ENCODE peak calls at places on chromosome 20, in four cellular contexts. Y is K562, O is neural progenitor cell, S is HepG2. K is an unnamed sample.

GRCh38 chr20:62685781-62686555 is 22.7 kb upstream of the NTSR1 start:
- DNase-seq in Y (peak; percentile 54), O (peak; percentile 61), S (peak; percentile 24), K (no peak)

GRCh38 chr20:32674362-32674789 is 635 bp upstream of the C20orf203 start:
- DNase-seq in Y (peak; percentile 78), O (peak; percentile 67), S (peak; percentile 64), K (no peak)

GRCh38 chr20:9036593-9036992 is 32.3 kb upstream of the PLCB4 start:
- DNase-seq in Y (no peak), O (no peak), S (no peak), K (no peak)

GRCh38 chr20:41375846-41376245 is 9.2 kb upstream of the EMILIN3 start:
- DNase-seq in Y (no peak), O (no peak), S (no peak), K (no peak)

GRCh38 chr20:10109621-10110020 is 74.8 kb downstream of the ANKEF1 start:
- DNase-seq in Y (no peak), O (no peak), S (no peak), K (no peak)

GRCh38 chr20:64188071-64188470 is 23.8 kb downstream of the MYT1 start:
- DNase-seq in Y (no peak), O (no peak), S (no peak), K (no peak)

GRCh38 chr20:19935842-19936241 is 81.3 kb upstream of the NAA20 start:
- DNase-seq in Y (no peak), O (no peak), S (no peak), K (no peak)

GRCh38 chr20:2131366-2131765 is 29.7 kb downstream of the STK35 start:
- DNase-seq in Y (no peak), O (no peak), S (no peak), K (no peak)

GRCh38 chr20:32445539-32446273 is 87.6 kb downstream of the ASXL1 start:
- DNase-seq in Y (peak; percentile 34), O (no peak), S (no peak), K (no peak)

GRCh38 chr20:31607640-31608255 is 2.7 kb downstream of the ID1 start:
- DNase-seq in Y (no peak), O (no peak), S (peak; percentile 62), K (no peak)

GRCh38 chr20:37464173-37464572 is 56.9 kb upstream of the NNAT start:
- DNase-seq in Y (no peak), O (no peak), S (no peak), K (no peak)

GRCh38 chr20:56363491-56363890 is 4.7 kb downstream of the FAM210B start:
- DNase-seq in Y (no peak), O (no peak), S (no peak), K (no peak)

GRCh38 chr20:19867940-19868371 is 109.9 kb downstream of the RIN2 start:
- DNase-seq in Y (no peak), O (no peak), S (no peak), K (no peak)

GRCh38 chr20:62364911-62365736 is 2.0 kb downstream of the LAMA5 start:
- DNase-seq in Y (no peak), O (no peak), S (no peak), K (no peak)

GRCh38 chr20:31608256-31608980 is 3.3 kb downstream of the ID1 start:
- DNase-seq in Y (peak; percentile 74), O (peak; percentile 93), S (peak; percentile 100), K (no peak)

GRCh38 chr20:45229264-45230056 is 8.3 kb downstream of the SEMG2 start:
- DNase-seq in Y (peak; percentile 65), O (peak; percentile 30), S (peak; percentile 26), K (no peak)

GRCh38 chr20:32450484-32451061 is 92.4 kb downstream of the ASXL1 start:
- DNase-seq in Y (no peak), O (peak; percentile 64), S (no peak), K (no peak)

GRCh38 chr20:1391640-1392442 is 1.0 kb downstream of the FKBP1A start:
- DNase-seq in Y (peak; percentile 32), O (peak; percentile 32), S (no peak), K (no peak)

GRCh38 chr20:59063358-59064213 is 21.0 kb upstream of the PRELID3B start:
- DNase-seq in Y (no peak), O (peak; percentile 28), S (no peak), K (no peak)

GRCh38 chr20:61278296-61278695 is 26.2 kb downstream of the CDH4 start:
- DNase-seq in Y (no peak), O (no peak), S (no peak), K (no peak)

GRCh38 chr20:59273699-59274380 is 26.6 kb upstream of the EDN3 start:
- DNase-seq in Y (no peak), O (no peak), S (no peak), K (no peak)

GRCh38 chr20:41058007-41058673 is 29.5 kb downstream of the TOP1 start:
- DNase-seq in Y (no peak), O (no peak), S (peak; percentile 55), K (no peak)

GRCh38 chr20:24144371-24144770 is 155.8 kb upstream of the GGTLC1 start:
- DNase-seq in Y (no peak), O (no peak), S (no peak), K (no peak)

GRCh38 chr20:59811681-59812171 is 121.7 kb downstream of the SYCP2 start:
- DNase-seq in Y (no peak), O (no peak), S (no peak), K (no peak)

GRCh38 chr20:48163521-48163920 is 378.2 kb upstream of the SULF2 start:
- DNase-seq in Y (no peak), O (no peak), S (no peak), K (no peak)

GRCh38 chr20:56217820-56218219 is 30.7 kb upstream of the MC3R start:
- DNase-seq in Y (no peak), O (peak; percentile 27), S (no peak), K (no peak)

GRCh38 chr20:43915209-43916072 is 789 bp downstream of the TOX2 start:
- DNase-seq in Y (no peak), O (peak; percentile 75), S (no peak), K (no peak)

GRCh38 chr20:38805958-38806854 is 709 bp downstream of the PPP1R16B start:
- DNase-seq in Y (peak; percentile 60), O (peak; percentile 42), S (no peak), K (no peak)

GRCh38 chr20:56166781-56167465 is 81.6 kb upstream of the MC3R start:
- DNase-seq in Y (no peak), O (no peak), S (no peak), K (no peak)

GRCh38 chr20:58127731-58128130 is 100.7 kb downstream of the ANKRD60 start:
- DNase-seq in Y (no peak), O (no peak), S (peak; percentile 26), K (no peak)

DNA sequence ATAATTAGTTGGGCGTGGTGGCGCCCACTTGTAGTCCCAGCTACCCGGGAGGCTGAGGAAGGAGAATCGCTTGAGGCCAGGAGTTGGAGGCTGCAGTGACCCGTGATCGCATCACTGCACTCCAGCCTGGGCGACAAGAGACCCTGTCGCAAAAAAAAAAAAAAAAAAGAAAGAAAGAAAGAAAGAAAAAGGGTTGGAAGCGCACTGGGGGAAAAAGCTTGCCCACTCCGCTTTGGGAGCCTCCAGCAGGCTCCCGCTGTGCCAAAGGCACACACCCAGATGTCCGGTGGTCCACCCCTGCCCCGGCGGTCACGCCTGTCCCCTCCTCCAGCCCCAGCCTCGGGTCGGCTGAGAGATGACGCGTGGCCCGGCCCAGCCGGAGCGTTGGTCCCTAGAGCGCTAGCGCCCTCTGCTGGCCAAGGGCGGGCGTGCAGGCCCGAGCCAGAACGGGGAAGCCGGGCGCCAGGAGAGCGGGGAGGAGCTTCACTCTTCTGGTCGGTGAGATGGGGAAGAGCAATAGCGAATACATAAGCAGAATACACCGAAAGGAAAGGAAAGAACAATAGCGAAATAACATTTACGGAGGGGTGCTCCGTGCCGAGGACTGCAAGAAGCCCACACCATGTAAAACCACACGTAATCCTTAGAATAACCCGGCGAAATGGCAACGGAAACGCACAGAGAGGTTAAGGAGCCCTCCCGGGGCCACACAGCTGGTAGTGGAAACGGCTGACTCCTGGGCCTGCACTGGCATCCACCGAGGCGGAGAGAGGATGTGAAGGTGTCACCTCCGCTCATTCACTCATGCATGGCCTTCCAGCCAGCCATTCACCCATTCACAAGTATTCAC is 41.7 kb downstream of the UBE2V1 start:
- DNase-seq in Y (peak; percentile 96), O (peak; percentile 95), S (peak; percentile 83), K (no peak)
- H3K27ac ChIP-seq in Y (peak overlapping the region; percentile 50), O (no peak overlapping the region), S (no peak overlapping the region), K (no peak overlapping the region)

DNA sequence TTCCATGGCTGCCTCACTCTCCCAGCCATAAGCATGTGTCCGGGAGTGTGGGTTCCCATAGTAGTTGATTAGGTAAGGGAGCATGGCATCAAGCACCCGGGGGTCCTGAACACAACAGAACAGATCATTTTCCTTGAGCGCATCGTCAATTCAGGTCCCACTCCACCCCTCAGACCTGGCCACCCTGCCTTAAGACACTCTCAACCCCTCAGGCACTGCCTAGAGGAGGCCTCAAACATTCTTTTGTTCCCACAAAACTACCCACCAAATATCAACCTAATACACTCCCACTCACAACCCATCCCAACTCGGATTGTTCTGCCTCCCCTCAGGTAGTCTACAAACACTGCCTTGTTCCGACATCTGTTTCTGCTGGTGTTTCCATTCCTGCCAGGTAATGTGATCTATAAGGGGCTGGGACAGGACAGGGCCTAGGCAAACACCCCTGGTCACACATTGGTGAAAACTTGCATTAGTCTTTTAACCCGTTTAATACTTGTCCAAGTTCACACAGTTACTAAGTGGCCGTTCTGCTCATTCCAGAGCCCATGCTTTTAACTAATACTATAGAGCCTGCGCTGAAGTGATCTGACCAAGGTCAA is 1.4 kb downstream of the NFS1 start:
- DNase-seq in Y (no peak), O (no peak), S (peak; percentile 58), K (no peak)
- H3K36me3 ChIP-seq in Y (peaks cover 56% of the 10 kb centered on the region), O (no peaks in the 10 kb centered on the region), S (peaks cover 18% of the 10 kb centered on the region), K (peaks cover 19% of the 10 kb centered on the region)

DNA sequence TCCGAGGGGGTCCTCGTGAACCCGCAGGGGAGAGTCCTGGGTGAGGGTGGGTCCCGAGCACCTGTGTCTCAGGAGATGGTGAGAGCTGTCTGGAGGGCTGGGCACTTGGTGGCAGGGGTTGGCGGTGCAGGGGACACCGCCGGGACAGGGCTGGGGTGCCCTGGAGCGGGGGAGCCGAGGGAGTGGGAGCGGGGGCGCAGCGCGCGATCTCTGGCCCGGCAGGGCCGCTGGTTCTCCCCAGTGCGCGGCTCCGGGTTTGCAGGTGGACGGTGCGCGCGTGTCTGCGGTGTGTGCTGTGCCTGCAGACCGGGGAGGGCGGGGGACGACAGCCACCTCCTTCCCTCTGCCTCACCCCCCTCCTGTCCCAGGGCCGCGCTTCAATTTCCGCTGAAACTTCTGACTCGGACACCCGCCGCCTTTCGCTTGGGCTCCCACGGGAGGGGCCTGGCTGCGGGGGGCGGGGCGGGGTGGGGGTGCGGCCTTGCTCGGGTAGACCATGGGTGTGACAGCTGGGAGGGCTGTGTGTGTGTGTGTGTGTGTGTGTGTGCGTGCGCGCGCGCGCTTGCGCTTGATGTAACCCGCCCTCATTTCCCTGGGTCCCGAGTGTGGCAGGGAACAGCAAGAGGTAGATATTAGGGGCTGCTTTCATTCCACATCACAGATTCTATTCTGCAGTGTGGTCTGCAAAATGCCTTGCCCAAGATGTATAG is 1.2 kb downstream of the TRIB3 start:
- DNase-seq in Y (peak; percentile 75), O (peak; percentile 62), S (peak; percentile 85), K (no peak)
- TF ChIP-seq EZH2 in Y (no peak), O (no peak), S (no peak), K (no peak)

DNA sequence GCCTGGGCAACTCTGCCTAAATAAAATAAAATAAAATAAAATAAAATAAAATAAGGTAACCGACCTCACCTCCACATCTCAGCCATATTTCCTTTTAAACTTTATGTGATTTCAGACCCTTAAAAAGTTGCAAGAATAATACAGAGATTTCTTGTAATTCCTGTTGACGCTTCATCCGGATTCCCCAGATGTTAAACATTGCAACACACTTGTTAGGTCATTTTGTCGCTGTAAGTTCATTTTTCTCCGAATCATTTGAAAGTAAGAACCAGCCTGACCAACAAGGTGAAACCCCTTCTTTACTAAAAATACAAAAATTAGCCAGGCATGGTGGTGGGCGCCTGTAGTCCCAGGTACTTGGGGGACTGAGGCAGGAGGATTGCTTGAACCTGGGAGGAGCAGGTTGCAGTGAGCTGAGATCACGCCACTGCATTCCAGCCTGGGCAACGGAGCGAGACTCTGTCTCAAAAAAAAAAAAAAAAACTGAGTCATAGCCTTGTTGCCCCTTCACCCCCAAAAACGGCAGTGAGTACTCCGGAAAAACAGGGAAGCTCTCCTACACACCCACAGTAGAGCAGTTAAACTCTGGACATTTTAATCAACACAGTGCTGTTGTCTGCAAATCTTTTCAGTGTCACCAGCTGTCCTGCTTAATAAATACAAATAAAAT is 5.9 kb downstream of the PYGB start:
- DNase-seq in Y (no peak), O (no peak), S (no peak), K (no peak)
- H3K27ac ChIP-seq in Y (no peak overlapping the region), O (no peak overlapping the region), S (no peak overlapping the region), K (no peak overlapping the region)

K was measured in SK-N-MC.